ENCODE peak calls at places on chromosomes 3 and 15, in six cellular contexts. P is activated T-cell treated with anti-CD3 and anti-CD28 coated beads, Interleukin-2, amount 50 U/mL, for 72 hours; C is B cell; B is GM18507; D is HEK293T; M is NCI-H1092. A is an unnamed sample.

GRCh38 chr3:6528951-6529350 is 332.0 kb upstream of the GRM7 start:
- DNase-seq in P (no peak), C (no peak), B (no peak), D (no peak), M (no peak), A (no peak)

GRCh38 chr3:184718431-184718830 is 6.6 kb upstream of the MAGEF1 start:
- DNase-seq in P (no peak), C (no peak), B (no peak), D (no peak), M (no peak), A (no peak)

GRCh38 chr3:12470111-12470510 is 14.2 kb upstream of the TSEN2 start:
- DNase-seq in P (no peak), C (no peak), B (no peak), D (no peak), M (no peak), A (no peak)

GRCh38 chr3:11603628-11604027 is 40.1 kb downstream of the VGLL4 start:
- DNase-seq in P (no peak), C (no peak), B (no peak), D (no peak), M (no peak), A (no peak)

GRCh38 chr15:97026781-97027180 is 696.3 kb downstream of the NR2F2 start:
- DNase-seq in P (no peak), C (no peak), B (no peak), D (no peak), M (no peak), A (no peak)

GRCh38 chr3:82745544-82745943 is 984.1 kb upstream of the GBE1 start:
- DNase-seq in P (no peak), C (no peak), B (no peak), D (no peak), M (no peak), A (no peak)

GRCh38 chr3:76502076-76502475 is 537.8 kb upstream of the ROBO2 start:
- DNase-seq in P (no peak), C (no peak), B (no peak), D (no peak), M (no peak), A (no peak)

GRCh38 chr3:23480324-23480704 is 277.2 kb downstream of the UBE2E2 start:
- DNase-seq in P (no peak), C (no peak), B (no peak), D (no peak), M (no peak), A (no peak)

GRCh38 chr15:37001436-37001835 is 98.9 kb downstream of the MEIS2 start:
- DNase-seq in P (no peak), C (no peak), B (no peak), D (no peak), M (no peak), A (no peak)

GRCh38 chr3:19074257-19074938 is 73.9 kb upstream of the KCNH8 start:
- DNase-seq in P (no peak), C (no peak), B (no peak), D (no peak), M (no peak), A (no peak)

GRCh38 chr3:53495518-53496501 is 1.4 kb downstream of the CACNA1D start:
- DNase-seq in P (peak), C (peak), B (no peak), D (no peak), M (no peak), A (peak)

GRCh38 chr3:52773361-52774065 is 2.8 kb upstream of the NEK4 start:
- DNase-seq in P (no peak), C (no peak), B (no peak), D (no peak), M (no peak), A (no peak)

GRCh38 chr3:141407043-141407442 is 38.7 kb downstream of the ZBTB38 start:
- DNase-seq in P (no peak), C (no peak), B (no peak), D (no peak), M (no peak), A (no peak)

GRCh38 chr3:128505771-128506170 is 12.8 kb upstream of the GATA2 start:
- DNase-seq in P (no peak), C (no peak), B (no peak), D (no peak), M (no peak), A (no peak)

GRCh38 chr3:192684151-192684550 is 43.2 kb downstream of the FGF12 start:
- DNase-seq in P (no peak), C (no peak), B (no peak), D (no peak), M (no peak), A (no peak)

GRCh38 chr3:120524171-120524923 is 71.8 kb upstream of the NDUFB4 start:
- DNase-seq in P (no peak), C (no peak), B (no peak), D (no peak), M (no peak), A (no peak)

GRCh38 chr15:73921257-73921890 is 4.9 kb upstream of the LOXL1 start:
- DNase-seq in P (no peak), C (no peak), B (no peak), D (no peak), M (no peak), A (no peak)

GRCh38 chr15:40293905-40294895 is 11.3 kb upstream of the ANKRD63 start:
- DNase-seq in P (no peak), C (peak), B (no peak), D (no peak), M (no peak), A (no peak)

GRCh38 chr15:92883643-92884458 is 16.3 kb upstream of the CHD2 start:
- DNase-seq in P (no peak), C (no peak), B (no peak), D (no peak), M (no peak), A (no peak)

GRCh38 chr3:60703008-60703407 is 548.2 kb downstream of the FHIT start:
- DNase-seq in P (no peak), C (no peak), B (no peak), D (no peak), M (no peak), A (no peak)

GRCh38 chr15:66115568-66116206 is 137.9 kb downstream of the MEGF11 start:
- DNase-seq in P (peak), C (no peak), B (no peak), D (no peak), M (no peak), A (no peak)

GRCh38 chr3:184081116-184081830 is 15.6 kb upstream of the HTR3E start:
- DNase-seq in P (no peak), C (no peak), B (no peak), D (no peak), M (no peak), A (no peak)

GRCh38 chr3:123535580-123535979 is 49.3 kb downstream of the HACD2 start:
- DNase-seq in P (no peak), C (no peak), B (no peak), D (no peak), M (no peak), A (no peak)

GRCh38 chr15:67501177-67501835 is 19.6 kb upstream of the C15orf61 start:
- DNase-seq in P (no peak), C (peak), B (no peak), D (no peak), M (no peak), A (no peak)

GRCh38 chr15:48001393-48002059 is 119.3 kb upstream of the SLC24A5 start:
- DNase-seq in P (no peak), C (no peak), B (peak), D (no peak), M (no peak), A (no peak)

GRCh38 chr15:54150255-54150654 is 172.0 kb downstream of the UNC13C start:
- DNase-seq in P (no peak), C (no peak), B (no peak), D (no peak), M (no peak), A (no peak)

GRCh38 chr3:116148881-116149530 is 296.3 kb downstream of the LSAMP start:
- DNase-seq in P (no peak), C (no peak), B (no peak), D (no peak), M (peak), A (no peak)

GRCh38 chr15:31459011-31459748 is 132.5 kb downstream of the KLF13 start:
- DNase-seq in P (peak), C (peak), B (no peak), D (no peak), M (no peak), A (no peak)

GRCh38 chr3:40803311-40803710 is 278.6 kb downstream of the ZNF621 start:
- DNase-seq in P (no peak), C (no peak), B (no peak), D (no peak), M (no peak), A (no peak)

GRCh38 chr3:104610730-104611652 is 755.7 kb upstream of the ALCAM start:
- DNase-seq in P (no peak), C (no peak), B (no peak), D (no peak), M (no peak), A (no peak)

GRCh38 chr3:66393486-66394260 is 107.1 kb downstream of the LRIG1 start:
- DNase-seq in P (peak), C (peak), B (peak), D (no peak), M (no peak), A (no peak)

GRCh38 chr3:56369914-56370313 is 98.4 kb downstream of the ERC2 start:
- DNase-seq in P (no peak), C (no peak), B (no peak), D (no peak), M (no peak), A (no peak)

A was measured in Calu3.